ENCODE peak calls at places on chromosomes 4 and X, in nine cellular contexts. H is tibial artery, Z is thyroid gland, B is endothelial cell, Y is mammary epithelial cell, U is NCI-H524, C is A673, P is amygdala, W is AG04450. A is an unnamed sample.

GRCh38 chr4:76601791-76602190 is 166.8 kb downstream of the SHROOM3 start:
- DNase-seq in H (no peak), P (no peak), W (no peak), Z (peak), B (peak), C (no peak), Y (no peak), U (no peak), A (no peak)

GRCh38 chrX:69424161-69424560 is 80.0 kb upstream of the NALF2 start:
- DNase-seq in Y (no peak), U (peak), H (no peak), C (peak), P (no peak), B (peak), Z (no peak), W (no peak), A (no peak)

GRCh38 chr4:105374071-105374470 is 99.8 kb downstream of the PPA2 start:
- DNase-seq in U (no peak), C (no peak), H (no peak), B (no peak), P (no peak), Z (no peak), W (no peak), Y (no peak), A (no peak)

GRCh38 chrX:345020-345925 is 26.7 kb upstream of the GTPBP6 start:
- DNase-seq in Y (no peak), Z (no peak), H (no peak), W (no peak), U (no peak), C (no peak), B (no peak), P (no peak), A (no peak)

GRCh38 chr4:114312349-114312748 is 286.3 kb upstream of the UGT8 start:
- DNase-seq in Y (no peak), C (no peak), Z (no peak), U (no peak), H (no peak), W (no peak), B (no peak), P (no peak), A (no peak)

GRCh38 chr4:77465271-77465670 is 140.3 kb upstream of the CXCL13 start:
- DNase-seq in C (peak), Z (peak), B (no peak), W (no peak), P (no peak), U (peak), H (no peak), Y (peak), A (no peak)

GRCh38 chrX:136204571-136204970 is 46.6 kb downstream of the MAP7D3 start:
- DNase-seq in W (no peak), U (no peak), H (no peak), C (no peak), Y (peak), B (peak), Z (no peak), P (no peak), A (no peak)

GRCh38 chrX:318068-318738 is 393 bp downstream of the GTPBP6 start:
- DNase-seq in H (peak), W (peak), C (peak), Z (peak), Y (peak), B (peak), P (no peak), U (no peak), A (peak)

GRCh38 chr4:125482822-125483221 is 168.1 kb downstream of the FAT4 start:
- DNase-seq in U (no peak), W (no peak), C (no peak), Y (no peak), B (no peak), Z (no peak), H (no peak), P (no peak), A (no peak)

GRCh38 chrX:153864561-153865320 is 21.2 kb downstream of the L1CAM start:
- DNase-seq in Z (no peak), Y (no peak), W (no peak), B (no peak), U (no peak), P (no peak), H (no peak), C (no peak), A (no peak)

GRCh38 chr4:102560743-102561341 is 59.7 kb downstream of the NFKB1 start:
- DNase-seq in B (no peak), H (no peak), Z (no peak), P (no peak), U (no peak), C (no peak), W (no peak), Y (no peak), A (no peak)

GRCh38 chr4:184806246-184806550 is 19.6 kb downstream of the ACSL1 start:
- DNase-seq in P (no peak), U (no peak), W (no peak), H (no peak), Y (no peak), B (no peak), C (no peak), Z (no peak), A (no peak)

GRCh38 chr4:114606240-114606639 is 7.6 kb downstream of the UGT8 start:
- DNase-seq in W (no peak), Y (peak), B (no peak), H (no peak), C (no peak), Z (no peak), P (no peak), U (no peak), A (no peak)

GRCh38 chr4:54499308-54500074 is 158.3 kb upstream of the KIT start:
- DNase-seq in C (peak), U (no peak), H (no peak), P (no peak), Y (peak), Z (no peak), W (no peak), B (no peak), A (no peak)

GRCh38 chr4:140136509-140136908 is 17.5 kb downstream of the MAML3 start:
- DNase-seq in P (no peak), H (no peak), C (no peak), B (no peak), Z (no peak), W (no peak), Y (peak), U (no peak), A (no peak)

GRCh38 chr4:126182801-126183200 is 868.0 kb downstream of the FAT4 start:
- DNase-seq in W (peak), C (no peak), P (no peak), U (no peak), H (no peak), B (no peak), Z (no peak), Y (no peak), A (no peak)

GRCh38 chr4:37628977-37629609 is 57.1 kb downstream of the RELL1 start:
- DNase-seq in C (no peak), P (no peak), U (no peak), Y (peak), Z (no peak), H (peak), B (no peak), W (peak), A (no peak)

GRCh38 chrX:69028761-69029120 is 136.5 kb downstream of the PJA1 start:
- DNase-seq in C (no peak), W (no peak), U (no peak), Y (peak), P (no peak), B (no peak), Z (no peak), H (no peak), A (peak)

GRCh38 chr4:55549888-55550287 is 3.2 kb upstream of the CLOCK start:
- DNase-seq in Z (no peak), C (no peak), W (peak), B (no peak), Y (peak), H (no peak), U (no peak), P (no peak), A (no peak)

GRCh38 chr4:133130171-133130570 is 18.9 kb upstream of the PCDH10 start:
- DNase-seq in H (no peak), B (no peak), U (no peak), Y (no peak), Z (no peak), W (no peak), C (no peak), P (no peak), A (no peak)

GRCh38 chrX:38803286-38803608 is 2.0 kb downstream of the MID1IP1 start:
- DNase-seq in W (no peak), P (peak), B (no peak), U (no peak), C (peak), H (no peak), Y (no peak), Z (no peak), A (no peak)

GRCh38 chr4:147340111-147340510 is 140.8 kb upstream of the EDNRA start:
- DNase-seq in U (no peak), Y (peak), P (no peak), W (no peak), Z (no peak), C (peak), B (no peak), H (no peak), A (no peak)